ENCODE peak calls at places on chromosomes 1 and 21, in seven cellular contexts. A is NCI-H2029 treated with DMSO at 0.1 percent for 48 hours; I is BE2C; K is stimulated activated CD8-positive, alpha-beta memory T cell treated with anti-CD3 and anti-CD28 coated beads, Interleukin-15, amount 100 ng/mL, for 1 hour; Q is AG09309; P is activated CD4-positive, alpha-beta T cell treated with anti-CD3 and anti-CD28 coated beads, Interleukin-2, amount 10 ng/mL, durations not matched to agents 7 days and 5 days; Z is iris pigment epithelial cell. F is an unnamed sample.

GRCh38 chr1:219790834-219791615 is 137.3 kb downstream of the SLC30A10 start:
- DNase-seq in A (no peak), I (no peak), K (no peak), Q (no peak), P (no peak), Z (peak), F (no peak)

GRCh38 chr1:100387209-100387608 is 34.9 kb downstream of the CDC14A start:
- DNase-seq in A (no peak), I (no peak), K (no peak), Q (no peak), P (no peak), Z (peak), F (no peak)

GRCh38 chr1:111669268-111669667 is 49.7 kb downstream of the RAP1A start:
- DNase-seq in A (no peak), I (no peak), K (no peak), Q (no peak), P (no peak), Z (peak), F (no peak)

GRCh38 chr21:28615276-28615675 is 377.4 kb downstream of the LTN1 start:
- DNase-seq in A (no peak), I (no peak), K (no peak), Q (no peak), P (no peak), Z (peak), F (no peak)

GRCh38 chr21:46027855-46028493 is 46.4 kb downstream of the COL6A1 start:
- DNase-seq in A (no peak), I (no peak), K (no peak), Q (no peak), P (no peak), Z (peak), F (no peak)

GRCh38 chr1:222657899-222658298 is 40.0 kb downstream of the MIA3 start:
- DNase-seq in A (no peak), I (no peak), K (no peak), Q (no peak), P (no peak), Z (no peak), F (no peak)

GRCh38 chr1:88595355-88595754 is 88.7 kb upstream of the PKN2 start:
- DNase-seq in A (no peak), I (no peak), K (no peak), Q (peak), P (peak), Z (peak), F (no peak)

GRCh38 chr1:111596499-111596898 is 23.1 kb upstream of the RAP1A start:
- DNase-seq in A (no peak), I (no peak), K (no peak), Q (no peak), P (peak), Z (no peak), F (no peak)

F was measured in germinal center.